ENCODE peak calls at places on chromosome 11, in six cellular contexts. One of them, this sample, is unnamed.

GRCh38 chr11:65066805-65067291 is 8.5 kb upstream of the NAALADL1 start:
- DNase-seq in COR-L47: peak; percentile 81
- DNase-seq in AG10803: no peak
- DNase-seq in cardiac fibroblast: no peak
- DNase-seq in AG20443: no peak
- DNase-seq in MV-4-11: no peak
- DNase-seq in this sample: no peak

GRCh38 chr11:23403210-23404185 is 543.2 kb upstream of the CCDC179 start:
- DNase-seq in COR-L47: no peak
- DNase-seq in AG10803: no peak
- DNase-seq in cardiac fibroblast: no peak
- DNase-seq in AG20443: no peak
- DNase-seq in MV-4-11: no peak
- DNase-seq in this sample: no peak

GRCh38 chr11:11701070-11701469 is 79.3 kb upstream of the GALNT18 start:
- DNase-seq in COR-L47: no peak
- DNase-seq in AG10803: peak; percentile 40
- DNase-seq in cardiac fibroblast: no peak
- DNase-seq in AG20443: peak; percentile 86
- DNase-seq in MV-4-11: no peak
- DNase-seq in this sample: no peak

GRCh38 chr11:65316979-65317786 is 2.5 kb downstream of the CDC42EP2 start:
- DNase-seq in COR-L47: peak; percentile 60
- DNase-seq in AG10803: peak; percentile 94
- DNase-seq in cardiac fibroblast: peak; percentile 84
- DNase-seq in AG20443: peak; percentile 61
- DNase-seq in MV-4-11: no peak
- DNase-seq in this sample: no peak

GRCh38 chr11:133115099-133115498 is 417.2 kb downstream of the OPCML start:
- DNase-seq in COR-L47: no peak
- DNase-seq in AG10803: no peak
- DNase-seq in cardiac fibroblast: no peak
- DNase-seq in AG20443: no peak
- DNase-seq in MV-4-11: no peak
- DNase-seq in this sample: no peak

GRCh38 chr11:10930961-10931760 is 73.3 kb upstream of the ZBED5 start:
- DNase-seq in COR-L47: peak; percentile 48
- DNase-seq in AG10803: peak; percentile 76
- DNase-seq in cardiac fibroblast: peak; percentile 92
- DNase-seq in AG20443: peak; percentile 86
- DNase-seq in MV-4-11: no peak
- DNase-seq in this sample: peak; percentile 24

GRCh38 chr11:27304514-27304913 is 58.5 kb downstream of the CCDC34 start:
- DNase-seq in COR-L47: no peak
- DNase-seq in AG10803: no peak
- DNase-seq in cardiac fibroblast: no peak
- DNase-seq in AG20443: no peak
- DNase-seq in MV-4-11: no peak
- DNase-seq in this sample: no peak

GRCh38 chr11:77187776-77188175 is 59.7 kb downstream of the MYO7A start:
- DNase-seq in COR-L47: no peak
- DNase-seq in AG10803: no peak
- DNase-seq in cardiac fibroblast: no peak
- DNase-seq in AG20443: no peak
- DNase-seq in MV-4-11: no peak
- DNase-seq in this sample: no peak

GRCh38 chr11:48081151-48082010 is 101.0 kb downstream of the PTPRJ start:
- DNase-seq in COR-L47: no peak
- DNase-seq in AG10803: peak; percentile 93
- DNase-seq in cardiac fibroblast: peak; percentile 81
- DNase-seq in AG20443: peak; percentile 90
- DNase-seq in MV-4-11: peak; percentile 64
- DNase-seq in this sample: no peak

GRCh38 chr11:76786053-76787014 is 3.2 kb downstream of the TSKU start:
- DNase-seq in COR-L47: no peak
- DNase-seq in AG10803: no peak
- DNase-seq in cardiac fibroblast: no peak
- DNase-seq in AG20443: no peak
- DNase-seq in MV-4-11: no peak
- DNase-seq in this sample: no peak

GRCh38 chr11:6269994-6270393 is 10.4 kb downstream of the CCKBR start:
- DNase-seq in COR-L47: no peak
- DNase-seq in AG10803: no peak
- DNase-seq in cardiac fibroblast: no peak
- DNase-seq in AG20443: no peak
- DNase-seq in MV-4-11: no peak
- DNase-seq in this sample: no peak

GRCh38 chr11:99325807-99326206 is 305.1 kb downstream of the CNTN5 start:
- DNase-seq in COR-L47: no peak
- DNase-seq in AG10803: peak; percentile 80
- DNase-seq in cardiac fibroblast: peak; percentile 89
- DNase-seq in AG20443: peak; percentile 22
- DNase-seq in MV-4-11: peak; percentile 82
- DNase-seq in this sample: no peak

GRCh38 chr11:11611381-11611780 is 10.4 kb downstream of the GALNT18 start:
- DNase-seq in COR-L47: no peak
- DNase-seq in AG10803: no peak
- DNase-seq in cardiac fibroblast: no peak
- DNase-seq in AG20443: no peak
- DNase-seq in MV-4-11: no peak
- DNase-seq in this sample: no peak

GRCh38 chr11:68574308-68574707 is 110.0 kb upstream of the GAL start:
- DNase-seq in COR-L47: no peak
- DNase-seq in AG10803: peak; percentile 25
- DNase-seq in cardiac fibroblast: peak; percentile 5
- DNase-seq in AG20443: no peak
- DNase-seq in MV-4-11: no peak
- DNase-seq in this sample: no peak

GRCh38 chr11:2693271-2693833 is 6.4 kb downstream of the KCNQ1OT1 start:
- DNase-seq in COR-L47: peak; percentile 79
- DNase-seq in AG10803: no peak
- DNase-seq in cardiac fibroblast: no peak
- DNase-seq in AG20443: no peak
- DNase-seq in MV-4-11: no peak
- DNase-seq in this sample: no peak

GRCh38 chr11:104000798-104001197 is 35.6 kb upstream of the DDI1 start:
- DNase-seq in COR-L47: no peak
- DNase-seq in AG10803: peak; percentile 79
- DNase-seq in cardiac fibroblast: peak; percentile 92
- DNase-seq in AG20443: peak; percentile 67
- DNase-seq in MV-4-11: no peak
- DNase-seq in this sample: no peak

GRCh38 chr11:58391879-58392278 is 14.8 kb downstream of the OR5B3 start:
- DNase-seq in COR-L47: no peak
- DNase-seq in AG10803: peak; percentile 10
- DNase-seq in cardiac fibroblast: no peak
- DNase-seq in AG20443: no peak
- DNase-seq in MV-4-11: no peak
- DNase-seq in this sample: no peak

GRCh38 chr11:72643547-72643946 is 30.7 kb downstream of the PDE2A start:
- DNase-seq in COR-L47: no peak
- DNase-seq in AG10803: peak; percentile 12
- DNase-seq in cardiac fibroblast: peak; percentile 18
- DNase-seq in AG20443: peak; percentile 28
- DNase-seq in MV-4-11: no peak
- DNase-seq in this sample: no peak

GRCh38 chr11:96036863-96037262 is 113.0 kb upstream of the MTMR2 start:
- DNase-seq in COR-L47: no peak
- DNase-seq in AG10803: no peak
- DNase-seq in cardiac fibroblast: no peak
- DNase-seq in AG20443: no peak
- DNase-seq in MV-4-11: no peak
- DNase-seq in this sample: no peak

GRCh38 chr11:121067912-121068652 is 33.0 kb upstream of the TECTA start:
- DNase-seq in COR-L47: no peak
- DNase-seq in AG10803: no peak
- DNase-seq in cardiac fibroblast: no peak
- DNase-seq in AG20443: no peak
- DNase-seq in MV-4-11: peak; percentile 30
- DNase-seq in this sample: no peak

GRCh38 chr11:65419773-65420481 is 2.7 kb upstream of the NEAT1 start:
- DNase-seq in COR-L47: peak; percentile 35
- DNase-seq in AG10803: peak; percentile 96
- DNase-seq in cardiac fibroblast: peak; percentile 99
- DNase-seq in AG20443: peak; percentile 70
- DNase-seq in MV-4-11: peak; percentile 67
- DNase-seq in this sample: peak; percentile 41

GRCh38 chr11:17683378-17684161 is 35.8 kb upstream of the MYOD1 start:
- DNase-seq in COR-L47: no peak
- DNase-seq in AG10803: peak; percentile 59
- DNase-seq in cardiac fibroblast: peak; percentile 42
- DNase-seq in AG20443: peak; percentile 53
- DNase-seq in MV-4-11: no peak
- DNase-seq in this sample: no peak

GRCh38 chr11:130431337-130431773 is 2.9 kb upstream of the ADAMTS8 start:
- DNase-seq in COR-L47: peak; percentile 61
- DNase-seq in AG10803: peak; percentile 44
- DNase-seq in cardiac fibroblast: peak; percentile 76
- DNase-seq in AG20443: peak; percentile 58
- DNase-seq in MV-4-11: peak; percentile 13
- DNase-seq in this sample: peak; percentile 77

GRCh38 chr11:33060271-33060670 is 20.9 kb downstream of the TCP11L1 start:
- DNase-seq in COR-L47: peak; percentile 10
- DNase-seq in AG10803: no peak
- DNase-seq in cardiac fibroblast: no peak
- DNase-seq in AG20443: no peak
- DNase-seq in MV-4-11: no peak
- DNase-seq in this sample: no peak

GRCh38 chr11:32385998-32386397 is 49.3 kb downstream of the WT1 start:
- DNase-seq in COR-L47: no peak
- DNase-seq in AG10803: peak; percentile 40
- DNase-seq in cardiac fibroblast: peak; percentile 75
- DNase-seq in AG20443: peak; percentile 47
- DNase-seq in MV-4-11: peak; percentile 5
- DNase-seq in this sample: peak; percentile 27

GRCh38 chr11:63608353-63609345 is 5.6 kb downstream of the PLAAT3 start:
- DNase-seq in COR-L47: no peak
- DNase-seq in AG10803: peak; percentile 70
- DNase-seq in cardiac fibroblast: peak; percentile 72
- DNase-seq in AG20443: peak; percentile 67
- DNase-seq in MV-4-11: no peak
- DNase-seq in this sample: no peak

GRCh38 chr11:117094776-117095175 is 3.5 kb downstream of the SIK3 start:
- DNase-seq in COR-L47: no peak
- DNase-seq in AG10803: peak; percentile 56
- DNase-seq in cardiac fibroblast: peak; percentile 44
- DNase-seq in AG20443: peak; percentile 51
- DNase-seq in MV-4-11: no peak
- DNase-seq in this sample: no peak

GRCh38 chr11:76614471-76615183 is 55.9 kb downstream of the LRRC32 start:
- DNase-seq in COR-L47: no peak
- DNase-seq in AG10803: peak; percentile 62
- DNase-seq in cardiac fibroblast: peak; percentile 81
- DNase-seq in AG20443: peak; percentile 77
- DNase-seq in MV-4-11: no peak
- DNase-seq in this sample: no peak

GRCh38 chr11:46332568-46333128 is 14.6 kb upstream of the DGKZ start:
- DNase-seq in COR-L47: no peak
- DNase-seq in AG10803: no peak
- DNase-seq in cardiac fibroblast: no peak
- DNase-seq in AG20443: no peak
- DNase-seq in MV-4-11: no peak
- DNase-seq in this sample: no peak

This sample was measured in HuH-7.5.